ENCODE peak calls at places on chromosomes 5 and 9, in five cellular contexts. One of them, this sample, is unnamed.

GRCh38 chr5:670396-671270 is 22.5 kb downstream of the TPPP start:
- DNase-seq in DMS 273 treated with DMSO at 0.1 percent for 48 hours: no peak
- DNase-seq in HCT116: no peak
- DNase-seq in activated effector memory CD4-positive, alpha-beta T cell treated with Interleukin-2 at 50 U/mL for 16 hours: no peak
- DNase-seq in psoas muscle: no peak
- DNase-seq in this sample: no peak

GRCh38 chr5:16837305-16837704 is 98.8 kb downstream of the MYO10 start:
- DNase-seq in DMS 273 treated with DMSO at 0.1 percent for 48 hours: no peak
- DNase-seq in HCT116: no peak
- DNase-seq in activated effector memory CD4-positive, alpha-beta T cell treated with Interleukin-2 at 50 U/mL for 16 hours: no peak
- DNase-seq in psoas muscle: no peak
- DNase-seq in this sample: no peak

GRCh38 chr9:85178486-85178885 is 509.0 kb downstream of the NTRK2 start:
- DNase-seq in DMS 273 treated with DMSO at 0.1 percent for 48 hours: no peak
- DNase-seq in HCT116: no peak
- DNase-seq in activated effector memory CD4-positive, alpha-beta T cell treated with Interleukin-2 at 50 U/mL for 16 hours: no peak
- DNase-seq in psoas muscle: no peak
- DNase-seq in this sample: no peak

GRCh38 chr5:122019936-122020590 is 58.0 kb downstream of the LOX start:
- DNase-seq in DMS 273 treated with DMSO at 0.1 percent for 48 hours: no peak
- DNase-seq in HCT116: no peak
- DNase-seq in activated effector memory CD4-positive, alpha-beta T cell treated with Interleukin-2 at 50 U/mL for 16 hours: no peak
- DNase-seq in psoas muscle: no peak
- DNase-seq in this sample: no peak

GRCh38 chr9:133763272-133764183 is 25.4 kb upstream of the SARDH start:
- DNase-seq in DMS 273 treated with DMSO at 0.1 percent for 48 hours: no peak
- DNase-seq in HCT116: no peak
- DNase-seq in activated effector memory CD4-positive, alpha-beta T cell treated with Interleukin-2 at 50 U/mL for 16 hours: no peak
- DNase-seq in psoas muscle: peak
- DNase-seq in this sample: no peak

GRCh38 chr9:123686131-123686848 is 243.6 kb downstream of the DENND1A start:
- DNase-seq in DMS 273 treated with DMSO at 0.1 percent for 48 hours: no peak
- DNase-seq in HCT116: no peak
- DNase-seq in activated effector memory CD4-positive, alpha-beta T cell treated with Interleukin-2 at 50 U/mL for 16 hours: no peak
- DNase-seq in psoas muscle: no peak
- DNase-seq in this sample: no peak

GRCh38 chr5:67858470-67859096 is 357.0 kb upstream of the PIK3R1 start:
- DNase-seq in DMS 273 treated with DMSO at 0.1 percent for 48 hours: no peak
- DNase-seq in HCT116: no peak
- DNase-seq in activated effector memory CD4-positive, alpha-beta T cell treated with Interleukin-2 at 50 U/mL for 16 hours: no peak
- DNase-seq in psoas muscle: no peak
- DNase-seq in this sample: no peak

GRCh38 chr5:16544607-16545374 is 72.0 kb downstream of the RETREG1 start:
- DNase-seq in DMS 273 treated with DMSO at 0.1 percent for 48 hours: no peak
- DNase-seq in HCT116: no peak
- DNase-seq in activated effector memory CD4-positive, alpha-beta T cell treated with Interleukin-2 at 50 U/mL for 16 hours: no peak
- DNase-seq in psoas muscle: no peak
- DNase-seq in this sample: no peak

GRCh38 chr9:137039611-137040366 is 6.2 kb downstream of the NPDC1 start:
- DNase-seq in DMS 273 treated with DMSO at 0.1 percent for 48 hours: no peak
- DNase-seq in HCT116: no peak
- DNase-seq in activated effector memory CD4-positive, alpha-beta T cell treated with Interleukin-2 at 50 U/mL for 16 hours: no peak
- DNase-seq in psoas muscle: no peak
- DNase-seq in this sample: no peak

GRCh38 chr9:93297659-93298497 is 113.9 kb downstream of the WNK2 start:
- DNase-seq in DMS 273 treated with DMSO at 0.1 percent for 48 hours: no peak
- DNase-seq in HCT116: no peak
- DNase-seq in activated effector memory CD4-positive, alpha-beta T cell treated with Interleukin-2 at 50 U/mL for 16 hours: no peak
- DNase-seq in psoas muscle: peak
- DNase-seq in this sample: no peak

This sample was measured in neuronal stem cell.